ENCODE peak calls at places on chromosomes 16 and 17, in ten cellular contexts. T is type B pancreatic cell, W is endothelial cell of umbilical vein, U is heart right ventricle, E is RWPE1, X is ascending aorta, D is neural progenitor cell, Q is foreskin fibroblast, C is mesothelial cell of epicardium, G is AG09309. B is an unnamed sample.

GRCh38 chr17:62644487-62645173 is 17.2 kb downstream of the MRC2 start:
- DNase-seq in G (no peak), W (no peak), D (peak), U (no peak), E (no peak), Q (no peak), X (no peak), C (no peak), T (no peak), B (no peak)

GRCh38 chr16:57637020-57637419 is 8.6 kb downstream of the ADGRG1 start:
- DNase-seq in X (no peak), U (no peak), D (no peak), W (no peak), E (no peak), C (no peak), G (no peak), Q (peak), T (no peak), B (no peak)

GRCh38 chr17:82217530-82218204 is 5.0 kb upstream of the CCDC57 start:
- DNase-seq in U (peak), X (peak), D (no peak), W (peak), E (no peak), T (no peak), G (peak), Q (peak), C (no peak), B (no peak)

GRCh38 chr17:64471440-64471839 is 22.5 kb downstream of the MILR1 start:
- DNase-seq in E (no peak), D (no peak), C (no peak), X (no peak), W (no peak), U (no peak), T (no peak), Q (no peak), G (no peak), B (no peak)

GRCh38 chr17:82531431-82531881 is 11.9 kb downstream of the FOXK2 start:
- DNase-seq in U (no peak), C (no peak), G (no peak), Q (peak), E (no peak), X (no peak), D (no peak), T (no peak), W (peak), B (no peak)

GRCh38 chr17:49861150-49861884 is 13.4 kb upstream of the TAC4 start:
- DNase-seq in E (peak), T (no peak), Q (peak), G (no peak), C (peak), D (peak), W (peak), X (no peak), U (peak), B (peak)

GRCh38 chr17:49487202-49487601 is 7.9 kb upstream of the NGFR start:
- DNase-seq in W (no peak), U (no peak), G (no peak), C (no peak), D (no peak), E (no peak), Q (no peak), X (no peak), T (no peak), B (no peak)

GRCh38 chr17:46046957-46047356 is 47.9 kb downstream of the STH start:
- DNase-seq in X (no peak), C (no peak), Q (peak), G (no peak), D (no peak), T (no peak), W (peak), E (no peak), U (no peak), B (no peak)

GRCh38 chr17:19346351-19347255 is 15.9 kb downstream of the B9D1 start:
- DNase-seq in U (peak), G (peak), X (peak), D (no peak), W (peak), T (no peak), C (no peak), E (peak), Q (peak), B (no peak)

GRCh38 chr16:19521471-19522368 is at the start of gene GDE1:
- DNase-seq in W (peak), C (peak), U (peak), E (peak), G (peak), X (peak), T (peak), Q (peak), D (peak), B (peak)

GRCh38 chr17:81870155-81870977 is 771 bp downstream of the ARHGDIA start:
- DNase-seq in T (no peak), X (no peak), Q (peak), C (no peak), U (peak), G (no peak), W (peak), D (peak), E (no peak), B (peak)

GRCh38 chr17:5122586-5123342 is 6.9 kb downstream of the USP6 start:
- DNase-seq in Q (peak), U (no peak), C (peak), E (no peak), D (peak), W (no peak), G (no peak), X (no peak), T (peak), B (peak)

GRCh38 chr16:1613728-1614225 is 1.6 kb downstream of the CRAMP1 start:
- DNase-seq in D (peak), U (peak), G (no peak), Q (peak), C (peak), E (peak), X (no peak), W (no peak), T (no peak), B (peak)

GRCh38 chr16:19196871-19197270 is 28.8 kb downstream of the SYT17 start:
- DNase-seq in X (no peak), C (no peak), E (no peak), G (no peak), T (no peak), Q (no peak), U (no peak), D (no peak), W (peak), B (no peak)

GRCh38 chr16:80993293-80993691 is 13.4 kb downstream of the CMC2 start:
- DNase-seq in D (no peak), G (peak), T (no peak), U (no peak), W (peak), X (no peak), Q (peak), C (no peak), E (peak), B (no peak)

GRCh38 chr17:61160789-61161440 is 238.7 kb upstream of the TBX2 start:
- DNase-seq in G (no peak), X (no peak), D (no peak), E (no peak), W (no peak), Q (no peak), U (no peak), C (no peak), T (no peak), B (no peak)

GRCh38 chr16:85285681-85286065 is 173.4 kb upstream of the CIBAR2 start:
- DNase-seq in C (no peak), W (no peak), T (no peak), U (no peak), Q (peak), G (no peak), X (no peak), E (no peak), D (no peak), B (no peak)

GRCh38 chr17:41919165-41919817 is 540 bp upstream of the ACLY start:
- DNase-seq in C (no peak), E (peak), G (peak), D (peak), U (no peak), T (no peak), W (no peak), X (peak), Q (no peak), B (no peak)

GRCh38 chr17:31425646-31426045 is 34.2 kb downstream of the RAB11FIP4 start:
- DNase-seq in U (no peak), Q (peak), C (no peak), X (no peak), T (no peak), W (no peak), E (no peak), G (no peak), D (peak), B (peak)

GRCh38 chr17:55742272-55743102 is 8.4 kb upstream of the PCTP start:
- DNase-seq in Q (no peak), G (no peak), T (no peak), U (no peak), E (no peak), C (no peak), D (no peak), W (no peak), X (no peak), B (no peak)

GRCh38 chr16:9844361-9844760 is 337.9 kb downstream of the GRIN2A start:
- DNase-seq in C (no peak), X (no peak), W (peak), T (no peak), E (no peak), G (peak), Q (peak), D (no peak), U (no peak), B (no peak)

GRCh38 chr16:88073201-88073721 is 122.0 kb downstream of the BANP start:
- DNase-seq in U (no peak), X (no peak), C (no peak), Q (no peak), T (no peak), E (no peak), D (no peak), W (no peak), G (no peak), B (no peak)

GRCh38 chr17:57357392-57357784 is 101.1 kb downstream of the MSI2 start:
- DNase-seq in G (no peak), Q (no peak), T (no peak), D (no peak), W (no peak), X (peak), C (no peak), E (no peak), U (peak), B (no peak)

GRCh38 chr16:27216297-27216885 is 13.1 kb downstream of the KDM8 start:
- DNase-seq in D (no peak), C (no peak), E (no peak), U (no peak), G (no peak), W (no peak), T (no peak), Q (no peak), X (no peak), B (no peak)

GRCh38 chr16:54847207-54847606 is 83.5 kb upstream of the IRX5 start:
- DNase-seq in G (no peak), E (peak), Q (no peak), W (no peak), X (no peak), U (no peak), T (no peak), C (no peak), D (no peak), B (no peak)

GRCh38 chr17:65987988-65988387 is 203.9 kb downstream of the CEP112 start:
- DNase-seq in D (peak), G (peak), U (no peak), C (no peak), T (no peak), Q (peak), X (no peak), W (peak), E (peak), B (no peak)

GRCh38 chr17:8924595-8924994 is 40.9 kb downstream of the PIK3R5 start:
- DNase-seq in E (no peak), Q (no peak), T (no peak), D (no peak), X (no peak), U (no peak), W (no peak), G (no peak), C (no peak), B (no peak)

GRCh38 chr17:77451271-77451893 is 310.6 kb downstream of the SEC14L1 start:
- DNase-seq in Q (peak), U (peak), X (no peak), W (peak), E (no peak), C (peak), T (peak), D (peak), G (no peak), B (peak)

GRCh38 chr17:55416000-55416399 is 5.6 kb downstream of the MMD start:
- DNase-seq in U (no peak), Q (no peak), D (no peak), X (no peak), W (no peak), E (no peak), T (no peak), C (no peak), G (no peak), B (no peak)

GRCh38 chr16:50548659-50549560 is 714 bp downstream of the NKD1 start:
- DNase-seq in G (no peak), C (peak), D (peak), X (no peak), T (no peak), U (no peak), E (no peak), W (peak), Q (peak), B (peak)

GRCh38 chr17:81069084-81069645 is 34.2 kb downstream of the BAIAP2 start:
- DNase-seq in C (no peak), W (no peak), Q (no peak), D (no peak), G (no peak), E (no peak), T (no peak), U (no peak), X (no peak), B (no peak)

GRCh38 chr16:324451-325334 is 27.8 kb downstream of the AXIN1 start:
- DNase-seq in G (no peak), U (no peak), C (no peak), W (no peak), D (no peak), Q (no peak), X (no peak), E (no peak), T (no peak), B (no peak)

GRCh38 chr17:43645765-43646481 is 15.8 kb downstream of the MEOX1 start:
- DNase-seq in T (no peak), C (no peak), U (peak), X (no peak), E (peak), W (peak), G (no peak), Q (peak), D (peak), B (peak)

GRCh38 chr17:82230627-82231311 is 1.9 kb downstream of the SLC16A3 start:
- DNase-seq in C (peak), X (no peak), Q (peak), U (peak), E (no peak), D (peak), T (no peak), W (peak), G (peak), B (peak)

GRCh38 chr17:74448774-74449173 is 16.9 kb downstream of the GPRC5C start:
- DNase-seq in G (no peak), U (no peak), T (no peak), X (no peak), D (no peak), E (no peak), Q (no peak), C (no peak), W (no peak), B (no peak)

GRCh38 chr17:74444406-74444805 is 12.5 kb downstream of the GPRC5C start:
- DNase-seq in E (no peak), Q (no peak), U (no peak), G (no peak), X (no peak), D (no peak), W (no peak), C (no peak), T (no peak), B (peak)

GRCh38 chr17:74445156-74445555 is 13.3 kb downstream of the GPRC5C start:
- DNase-seq in C (no peak), E (no peak), D (no peak), X (no peak), G (no peak), U (no peak), Q (no peak), W (no peak), T (no peak), B (no peak)

GRCh38 chr17:74447628-74448159 is 15.8 kb downstream of the GPRC5C start:
- DNase-seq in G (no peak), U (no peak), D (no peak), C (no peak), X (no peak), T (no peak), E (no peak), Q (no peak), W (no peak), B (no peak)

DNA sequence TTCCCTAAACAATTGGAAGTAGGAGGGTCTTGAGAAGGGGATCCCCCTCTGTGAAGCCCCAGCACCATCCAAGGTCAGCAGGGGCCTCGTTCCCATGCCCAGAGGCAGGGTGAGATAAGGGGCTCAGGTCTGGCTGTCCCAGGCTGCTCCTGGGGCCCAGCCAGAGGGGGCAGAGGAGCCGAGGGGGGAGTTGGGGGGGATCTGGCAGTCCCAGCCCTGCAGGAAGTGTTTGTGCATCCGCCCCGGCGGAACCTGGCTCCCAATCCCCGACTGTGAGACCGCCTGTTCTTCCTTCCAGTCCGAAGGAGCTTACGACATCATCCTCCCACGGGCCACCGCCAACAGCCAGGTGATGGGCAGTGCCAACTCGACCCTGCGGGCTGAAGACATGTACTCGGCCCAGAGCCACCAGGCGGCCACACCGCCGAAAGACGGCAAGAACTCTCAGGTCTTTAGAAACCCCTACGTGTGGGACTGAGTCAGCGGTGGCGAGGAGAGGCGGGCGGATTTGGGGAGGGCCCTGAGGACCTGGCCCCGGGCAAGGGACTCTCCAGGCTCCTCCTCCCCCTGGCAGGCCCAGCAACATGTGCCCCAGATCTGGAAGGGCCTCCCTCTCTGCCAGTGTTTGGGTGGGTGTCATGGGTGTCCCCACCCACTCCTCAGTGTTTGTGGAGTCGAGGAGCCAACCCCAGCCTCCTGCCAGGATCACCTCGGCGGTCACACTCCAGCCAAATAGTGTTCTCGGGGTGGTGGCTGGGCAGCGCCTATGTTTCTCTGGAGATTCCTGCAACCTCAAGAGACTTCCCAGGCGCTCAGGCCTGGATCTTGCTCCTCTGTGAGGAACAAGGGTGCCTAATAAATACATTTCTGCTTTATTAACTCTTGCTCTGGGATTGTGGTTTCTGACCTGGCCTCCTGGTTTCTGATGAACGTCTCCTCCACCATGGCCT is 14.9 kb downstream of the GPRC5C start:
- DNase-seq in W (no peak), X (peak), E (no peak), D (no peak), Q (no peak), C (no peak), U (peak), G (no peak), T (no peak), B (no peak)
- TF ChIP-seq CTCF in W (no peak), X (peak), E (no peak), D (no peak), Q (no peak), C (no peak), U (no peak), G (no peak), T (no peak), B (no peak)

GRCh38 chr17:17416400-17417360 is 60.1 kb upstream of the MED9 start:
- DNase-seq in D (no peak), E (no peak), G (no peak), U (peak), T (no peak), W (peak), X (no peak), C (no peak), Q (peak), B (no peak)
- TF ChIP-seq CTCF in D (no peak), E (no peak), G (no peak), U (peak), T (no peak), W (no peak), X (no peak), C (no peak), Q (no peak), B (no peak)

DNA sequence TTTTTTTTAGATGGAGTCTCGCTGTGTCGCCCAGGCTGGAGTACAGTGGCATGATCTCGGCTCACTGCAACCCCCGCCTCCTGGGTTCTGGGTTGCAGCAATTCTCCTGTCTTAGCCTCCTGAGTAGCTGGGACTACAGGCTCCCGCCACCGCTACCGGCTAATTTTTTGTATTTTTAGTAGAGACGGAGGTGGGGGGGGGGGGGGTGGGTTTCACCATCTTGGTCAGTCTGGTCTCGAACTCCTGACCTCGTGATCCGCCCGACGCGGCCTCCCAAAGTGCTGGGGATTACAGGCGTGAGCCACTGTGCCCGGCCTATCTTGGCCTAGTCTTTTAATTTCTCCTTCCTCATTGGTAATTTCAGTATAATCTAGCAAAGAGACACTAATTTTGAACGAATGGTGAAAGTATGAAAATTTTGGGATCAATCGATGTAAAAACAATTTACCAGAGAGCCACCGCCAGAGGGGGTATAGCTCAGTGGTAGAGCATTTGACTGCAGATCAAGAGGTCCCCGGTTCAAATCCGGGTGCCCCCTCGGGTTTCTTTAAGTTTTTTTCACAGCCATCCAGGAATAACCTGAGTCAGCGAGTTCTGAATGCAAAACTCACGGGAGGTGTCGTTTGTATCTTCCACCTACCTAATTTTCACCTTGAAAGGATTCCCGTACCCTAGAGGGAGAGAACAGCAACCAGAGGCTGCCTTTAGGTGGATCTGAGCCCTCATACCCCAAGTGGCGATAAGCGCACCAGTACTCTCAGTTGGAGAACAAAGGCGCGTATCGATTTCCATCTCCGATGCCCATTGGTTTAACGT is 2.5 kb upstream of the LASP1 start:
- DNase-seq in T (no peak), C (peak), U (peak), Q (peak), W (peak), E (no peak), X (no peak), G (no peak), D (peak), B (peak)
- TF ChIP-seq CTCF in T (peak), C (peak), U (peak), Q (peak), W (no peak), E (no peak), X (peak), G (no peak), D (peak), B (peak)

DNA sequence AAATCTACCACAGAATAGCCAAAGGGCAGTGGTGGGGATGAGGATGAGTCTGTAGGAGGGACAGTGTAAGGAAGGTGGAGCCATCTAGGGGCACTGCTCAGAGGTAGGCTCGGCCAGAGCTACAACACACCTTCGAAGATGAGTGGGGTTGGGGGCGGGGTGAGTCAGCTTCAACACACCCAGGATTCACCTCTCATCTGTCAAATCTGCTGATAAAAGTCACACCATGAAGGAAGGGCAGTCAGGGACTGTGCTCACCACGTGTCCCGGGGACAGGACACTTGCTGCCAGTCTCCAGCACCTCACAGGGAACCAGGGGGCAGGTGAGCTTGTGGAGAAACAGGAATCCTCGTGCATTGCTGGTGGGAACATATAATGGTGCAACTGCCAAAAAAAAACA is 133.3 kb downstream of the ANKRD11 start:
- DNase-seq in D (no peak), W (no peak), Q (no peak), E (peak), U (no peak), C (no peak), X (no peak), T (no peak), G (no peak), B (no peak)
- TF ChIP-seq CTCF in D (no peak), W (no peak), Q (no peak), E (no peak), U (no peak), C (no peak), X (no peak), T (no peak), G (no peak), B (no peak)